ENCODE peak calls at places on chromosomes 5 and 9, in five cellular contexts. B is choroid plexus epithelial cell; N is fibroblast of lung; H is CD4-positive, CD25-positive, alpha-beta regulatory T cell; G is uterus. C is an unnamed sample.

GRCh38 chr5:8184455-8185063 is 315.6 kb downstream of the MTRR start:
- DNase-seq in N (peak), G (no peak), B (peak), H (no peak), C (peak)

GRCh38 chr9:99231708-99232107 is 9.6 kb downstream of the SEC61B start:
- DNase-seq in N (peak), H (no peak), G (no peak), B (peak), C (no peak)

GRCh38 chr5:127186657-127187056 is 103.9 kb upstream of the MEGF10 start:
- DNase-seq in H (no peak), G (no peak), N (no peak), B (no peak), C (no peak)

GRCh38 chr9:137853392-137853995 is 24.1 kb upstream of the CACNA1B start:
- DNase-seq in B (no peak), N (no peak), H (no peak), G (no peak), C (no peak)

GRCh38 chr5:79146352-79146751 is 34.7 kb downstream of the BHMT start:
- DNase-seq in B (no peak), H (no peak), N (peak), G (no peak), C (peak)

GRCh38 chr9:130913599-130914416 is 17.2 kb upstream of the QRFP start:
- DNase-seq in G (no peak), B (no peak), H (no peak), N (no peak), C (no peak)

GRCh38 chr9:136137321-136138054 is 18.8 kb upstream of the TMEM250 start:
- DNase-seq in N (no peak), B (no peak), H (no peak), G (no peak), C (no peak)

GRCh38 chr9:84622981-84623380 is 46.5 kb upstream of the NTRK2 start:
- DNase-seq in G (no peak), B (no peak), H (no peak), N (no peak), C (no peak)

GRCh38 chr9:112104901-112105300 is 70.2 kb downstream of the SUSD1 start:
- DNase-seq in B (no peak), G (no peak), H (no peak), N (no peak), C (no peak)

GRCh38 chr9:28866951-28867350 is 1293.7 kb upstream of the C9orf72 start:
- DNase-seq in N (no peak), G (no peak), B (peak), H (no peak), C (no peak)

GRCh38 chr5:43191740-43192557 is at the start of gene NIM1K:
- DNase-seq in N (peak), G (peak), H (peak), B (peak), C (peak)

GRCh38 chr9:27383524-27383923 is 86.6 kb upstream of the EQTN start:
- DNase-seq in H (no peak), B (no peak), G (no peak), N (no peak), C (no peak)

GRCh38 chr9:18274693-18275092 is 199.3 kb upstream of the ADAMTSL1 start:
- DNase-seq in N (peak), H (no peak), G (no peak), B (peak), C (peak)

GRCh38 chr5:150499437-150499956 is 8.4 kb upstream of the NDST1 start:
- DNase-seq in B (no peak), G (no peak), H (no peak), N (no peak), C (no peak)

GRCh38 chr5:150498501-150498900 is 9.4 kb upstream of the NDST1 start:
- DNase-seq in H (no peak), B (no peak), N (no peak), G (no peak), C (no peak)

GRCh38 chr5:150500328-150500841 is 7.5 kb upstream of the NDST1 start:
- DNase-seq in H (no peak), B (no peak), N (no peak), G (no peak), C (no peak)

GRCh38 chr5:150497989-150498317 is 10.0 kb upstream of the NDST1 start:
- DNase-seq in H (no peak), N (no peak), B (no peak), G (no peak), C (no peak)

GRCh38 chr5:150498971-150499370 is 9.0 kb upstream of the NDST1 start:
- DNase-seq in B (no peak), N (no peak), H (no peak), G (no peak), C (no peak)
- H3K4me3 ChIP-seq in B (no peak), N (no peak), H (no peak), G (no peak), C (peak)

GRCh38 chr5:157543825-157544622 is 31.6 kb downstream of the ADAM19 start:
- DNase-seq in H (no peak), B (peak), N (peak), G (peak), C (peak)
- H3K4me3 ChIP-seq in H (peak), B (no peak), N (no peak), G (no peak), C (no peak)

DNA sequence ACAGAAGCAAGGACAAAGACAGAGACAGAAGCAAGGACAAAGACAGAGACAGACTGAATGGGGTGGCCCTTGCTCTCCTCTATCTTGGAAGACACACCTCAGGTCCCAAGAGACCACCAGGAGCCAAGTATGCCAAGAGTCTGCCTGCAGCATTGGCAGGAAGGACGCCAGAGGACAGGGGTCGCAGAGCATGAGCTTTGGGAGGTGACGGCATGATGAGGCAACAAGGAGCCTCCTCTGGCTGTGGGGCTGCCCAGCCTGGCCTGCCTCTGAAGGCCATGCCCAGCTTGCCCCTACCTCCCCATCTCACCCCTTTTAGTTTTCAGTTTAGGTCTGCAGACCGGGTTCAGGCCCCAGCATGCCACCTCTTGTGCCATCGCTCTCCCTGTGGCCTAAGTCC is 17.6 kb downstream of the PDGFRB start:
- DNase-seq in N (peak), H (no peak), B (peak), G (no peak), C (peak)
- H3K4me3 ChIP-seq in N (no peak), H (no peak), B (no peak), G (no peak), C (no peak)

GRCh38 chr9:92141144-92142129 is 26.2 kb upstream of the SPTLC1 start:
- DNase-seq in G (no peak), N (peak), B (peak), H (no peak), C (peak)
- H3K4me3 ChIP-seq in G (peak), N (peak), B (peak), H (peak), C (peak)